ENCODE peak calls at places on chromosomes 16 and 17, in eight cellular contexts. N, R, E, T, W, Y, O and U are unnamed samples.

GRCh38 chr17:18004901-18005305 is 32.2 kb downstream of the DRC3 start:
- DNase-seq in T (no peak), O (no peak), W (no peak), R (no peak), Y (no peak), E (no peak), N (no peak), U (no peak)

GRCh38 chr16:2499890-2500633 is 13.7 kb upstream of the ATP6V0C start:
- DNase-seq in E (no peak), O (no peak), N (no peak), R (no peak), Y (no peak), W (no peak), T (no peak), U (no peak)

GRCh38 chr17:82933911-82934310 is 94.1 kb upstream of the ZNF750 start:
- DNase-seq in O (no peak), R (no peak), E (no peak), T (no peak), W (no peak), N (no peak), Y (no peak), U (peak; percentile 66)

GRCh38 chr17:56737741-56738161 is 96.0 kb downstream of the C17orf67 start:
- DNase-seq in N (peak; percentile 61), W (no peak), Y (peak; percentile 43), T (no peak), R (no peak), O (no peak), E (no peak), U (no peak)

GRCh38 chr17:73492802-73493139 is 151.5 kb downstream of the SDK2 start:
- DNase-seq in W (no peak), T (no peak), O (peak; percentile 27), N (no peak), E (no peak), R (no peak), Y (no peak), U (no peak)

GRCh38 chr17:60148300-60148838 is 1.4 kb upstream of the CA4 start:
- DNase-seq in W (no peak), Y (no peak), E (no peak), N (no peak), T (no peak), R (no peak), O (no peak), U (no peak)

GRCh38 chr16:85167589-85168537 is 55.6 kb upstream of the CIBAR2 start:
- DNase-seq in Y (no peak), N (no peak), E (no peak), W (no peak), T (no peak), O (no peak), R (no peak), U (no peak)

GRCh38 chr16:23407436-23408125 is 45.4 kb downstream of the COG7 start:
- DNase-seq in R (no peak), Y (no peak), E (no peak), T (no peak), N (no peak), O (no peak), W (no peak), U (peak; percentile 92)

GRCh38 chr16:54062361-54063346 is 223.9 kb downstream of the IRX3 start:
- DNase-seq in O (no peak), W (peak; percentile 23), T (no peak), E (no peak), Y (no peak), R (no peak), N (no peak), U (no peak)

GRCh38 chr16:82756283-82756599 is 129.5 kb downstream of the CDH13 start:
- DNase-seq in N (no peak), O (no peak), E (no peak), Y (no peak), W (no peak), T (no peak), R (peak; percentile 26), U (no peak)

GRCh38 chr17:36975922-36976515 is 27.3 kb downstream of the AATF start:
- DNase-seq in R (no peak), Y (no peak), W (no peak), N (no peak), T (no peak), O (no peak), E (no peak), U (no peak)

GRCh38 chr17:68613739-68614298 is 12.7 kb upstream of the FAM20A start:
- DNase-seq in E (no peak), N (no peak), R (no peak), Y (peak; percentile 58), O (peak; percentile 72), T (peak; percentile 62), W (peak; percentile 51), U (peak; percentile 60)